ENCODE peak calls at places on chromosomes 5 and 9, in eight cellular contexts. B is endothelial cell; F is NCI-H69; L is stimulated activated CD4-positive, alpha-beta T cell treated with anti-CD3 and anti-CD28 coated beads, Interleukin-12 subunit alpha, Interleukin-12 subunit beta, amount 100 ng/mL, for 24 hours; N is iris pigment epithelial cell; H is prostate gland; R is cardiac muscle cell; P is MG63. U is an unnamed sample.

GRCh38 chr5:19988447-19988846 is 447 bp upstream of the CDH18 start:
- DNase-seq in B (no peak), F (peak), L (no peak), N (no peak), H (no peak), R (no peak), P (peak), U (no peak)

GRCh38 chr9:75599249-75599648 is 291.2 kb upstream of the PCSK5 start:
- DNase-seq in B (no peak), F (peak), L (no peak), N (no peak), H (no peak), R (no peak), P (no peak), U (no peak)

GRCh38 chr9:107760469-107761242 is 271.1 kb upstream of the KLF4 start:
- DNase-seq in B (no peak), F (no peak), L (no peak), N (no peak), H (no peak), R (no peak), P (no peak), U (no peak)

GRCh38 chr5:106106384-106106783 is 1564.4 kb downstream of the EFNA5 start:
- DNase-seq in B (no peak), F (no peak), L (no peak), N (peak), H (no peak), R (no peak), P (no peak), U (no peak)

GRCh38 chr5:149853019-149853648 is 91.5 kb downstream of the PDE6A start:
- DNase-seq in B (peak), F (peak), L (peak), N (peak), H (peak), R (peak), P (peak), U (no peak)

GRCh38 chr9:81526587-81526986 is 162.8 kb downstream of the TLE1 start:
- DNase-seq in B (no peak), F (no peak), L (no peak), N (peak), H (no peak), R (no peak), P (no peak), U (no peak)

GRCh38 chr5:52776116-52776515 is 11.6 kb upstream of the ITGA1 start:
- DNase-seq in B (no peak), F (no peak), L (no peak), N (no peak), H (no peak), R (no peak), P (no peak), U (no peak)

GRCh38 chr9:126162611-126163381 is 163.8 kb upstream of the MVB12B start:
- DNase-seq in B (no peak), F (no peak), L (no peak), N (no peak), H (no peak), R (no peak), P (no peak), U (no peak)

GRCh38 chr9:88826651-88827245 is 164.5 kb upstream of the S1PR3 start:
- DNase-seq in B (no peak), F (no peak), L (no peak), N (peak), H (no peak), R (no peak), P (no peak), U (no peak)

U was measured in NCI-H1048.